ENCODE peak calls at places on chromosomes 7 and 10, in five cellular contexts. One of them, this sample, is unnamed. For H3K4me1, the result is how much of the 10 kb centered on the place peaks cover.

GRCh38 chr7:46811529-46811928 is 770.4 kb downstream of the TNS3 start:
- DNase-seq in mesendoderm: peak
- DNase-seq in neuronal stem cell: no peak
- DNase-seq in H9: no peak
- DNase-seq in IMR-90: peak
- DNase-seq in this sample: no peak

GRCh38 chr7:2006921-2007381 is 225.8 kb downstream of the MAD1L1 start:
- DNase-seq in IMR-90: no peak
- DNase-seq in neuronal stem cell: no peak
- DNase-seq in H9: peak
- DNase-seq in mesendoderm: no peak
- DNase-seq in this sample: no peak

GRCh38 chr7:3037259-3037658 is 6.4 kb downstream of the CARD11 start:
- DNase-seq in mesendoderm: no peak
- DNase-seq in IMR-90: no peak
- DNase-seq in neuronal stem cell: no peak
- DNase-seq in H9: no peak
- DNase-seq in this sample: no peak

GRCh38 chr7:123571684-123572083 is 14.1 kb upstream of the NDUFA5 start:
- DNase-seq in neuronal stem cell: no peak
- DNase-seq in mesendoderm: no peak
- DNase-seq in H9: no peak
- DNase-seq in IMR-90: peak
- DNase-seq in this sample: no peak

GRCh38 chr10:16907720-16908119 is 90.5 kb upstream of the RSU1 start:
- DNase-seq in IMR-90: no peak
- DNase-seq in H9: no peak
- DNase-seq in mesendoderm: no peak
- DNase-seq in neuronal stem cell: no peak
- DNase-seq in this sample: no peak

GRCh38 chr10:91519899-91520514 is 109.9 kb downstream of the HECTD2 start:
- DNase-seq in H9: no peak
- DNase-seq in IMR-90: no peak
- DNase-seq in mesendoderm: no peak
- DNase-seq in neuronal stem cell: no peak
- DNase-seq in this sample: no peak

GRCh38 chr7:68684246-68684850 is 913.9 kb upstream of the AUTS2 start:
- DNase-seq in neuronal stem cell: peak
- DNase-seq in mesendoderm: peak
- DNase-seq in IMR-90: peak
- DNase-seq in H9: no peak
- DNase-seq in this sample: no peak

GRCh38 chr7:152370297-152370696 is 65.5 kb downstream of the KMT2C start:
- DNase-seq in neuronal stem cell: no peak
- DNase-seq in H9: no peak
- DNase-seq in mesendoderm: no peak
- DNase-seq in IMR-90: no peak
- DNase-seq in this sample: no peak

GRCh38 chr7:1140481-1141104 is 19.4 kb downstream of the ZFAND2A start:
- DNase-seq in IMR-90: no peak
- DNase-seq in mesendoderm: no peak
- DNase-seq in neuronal stem cell: no peak
- DNase-seq in H9: no peak
- DNase-seq in this sample: no peak

GRCh38 chr10:5776881-5777197 is 36.4 kb downstream of the GDI2 start:
- DNase-seq in IMR-90: peak
- DNase-seq in H9: no peak
- DNase-seq in neuronal stem cell: no peak
- DNase-seq in mesendoderm: no peak
- DNase-seq in this sample: no peak

GRCh38 chr7:134444198-134444960 is 14.5 kb downstream of the AKR1B1 start:
- DNase-seq in IMR-90: no peak
- DNase-seq in mesendoderm: no peak
- DNase-seq in neuronal stem cell: no peak
- DNase-seq in H9: no peak
- DNase-seq in this sample: peak

GRCh38 chr7:47241112-47242065 is 340.5 kb downstream of the TNS3 start:
- DNase-seq in neuronal stem cell: no peak
- DNase-seq in mesendoderm: no peak
- DNase-seq in H9: no peak
- DNase-seq in IMR-90: no peak
- DNase-seq in this sample: peak

GRCh38 chr10:131002031-131002861 is 309.3 kb downstream of the TCERG1L start:
- DNase-seq in IMR-90: no peak
- DNase-seq in neuronal stem cell: no peak
- DNase-seq in mesendoderm: no peak
- DNase-seq in H9: peak
- DNase-seq in this sample: no peak

GRCh38 chr10:2392145-2392812 is 655.0 kb upstream of the ADARB2 start:
- DNase-seq in mesendoderm: no peak
- DNase-seq in H9: no peak
- DNase-seq in neuronal stem cell: no peak
- DNase-seq in IMR-90: no peak
- DNase-seq in this sample: no peak

GRCh38 chr7:27459021-27459728 is 203.5 kb downstream of the HIBADH start:
- DNase-seq in IMR-90: no peak
- DNase-seq in mesendoderm: no peak
- DNase-seq in neuronal stem cell: no peak
- DNase-seq in H9: no peak
- DNase-seq in this sample: no peak

GRCh38 chr7:95317546-95317945 is 6.8 kb downstream of the PON1 start:
- DNase-seq in mesendoderm: peak
- DNase-seq in neuronal stem cell: no peak
- DNase-seq in H9: no peak
- DNase-seq in IMR-90: no peak
- DNase-seq in this sample: no peak

GRCh38 chr7:147394329-147394728 is 1196.2 kb upstream of the C7orf33 start:
- DNase-seq in mesendoderm: no peak
- DNase-seq in IMR-90: no peak
- DNase-seq in neuronal stem cell: no peak
- DNase-seq in H9: no peak
- DNase-seq in this sample: no peak

GRCh38 chr7:30352169-30352568 is 67.8 kb downstream of the ZNRF2 start:
- DNase-seq in IMR-90: no peak
- DNase-seq in mesendoderm: no peak
- DNase-seq in neuronal stem cell: no peak
- DNase-seq in H9: no peak
- DNase-seq in this sample: no peak

GRCh38 chr7:129840757-129841156 is 112.0 kb downstream of the UBE2H start:
- DNase-seq in mesendoderm: no peak
- DNase-seq in H9: no peak
- DNase-seq in neuronal stem cell: no peak
- DNase-seq in IMR-90: no peak
- DNase-seq in this sample: no peak

GRCh38 chr7:140541513-140542192 is 62.3 kb upstream of the MKRN1 start:
- DNase-seq in IMR-90: peak
- DNase-seq in H9: peak
- DNase-seq in mesendoderm: peak
- DNase-seq in neuronal stem cell: peak
- DNase-seq in this sample: no peak

GRCh38 chr7:156474241-156474743 is 166.3 kb upstream of the RNF32 start:
- DNase-seq in IMR-90: peak
- DNase-seq in H9: no peak
- DNase-seq in mesendoderm: no peak
- DNase-seq in neuronal stem cell: no peak
- DNase-seq in this sample: no peak

DNA sequence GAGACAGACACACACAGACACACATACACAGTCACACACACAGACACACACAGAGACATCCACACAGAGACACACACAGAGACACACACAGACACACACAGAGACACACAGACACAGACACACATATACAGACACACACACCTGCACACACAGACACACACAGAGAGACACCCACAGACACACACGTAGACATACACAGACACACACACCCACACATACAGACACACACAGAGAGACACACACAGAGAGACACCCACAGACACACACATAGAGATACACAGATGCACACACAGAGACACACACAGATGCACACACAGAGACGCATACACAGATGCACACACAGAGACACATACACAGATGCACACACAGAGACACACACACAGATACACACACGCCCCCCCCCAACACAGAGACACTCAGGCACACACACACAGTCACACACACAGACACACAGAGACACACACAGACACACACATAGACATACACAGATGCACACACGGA is 58.5 kb downstream of the GATA3 start:
- DNase-seq in neuronal stem cell: no peak
- DNase-seq in mesendoderm: no peak
- DNase-seq in H9: no peak
- DNase-seq in IMR-90: no peak
- DNase-seq in this sample: no peak
- H3K23ac ChIP-seq in neuronal stem cell: peak
- H3K23ac ChIP-seq in mesendoderm: no peak
- H3K23ac ChIP-seq in H9: no peak
- H3K23ac ChIP-seq in IMR-90: no peak
- H3K23ac ChIP-seq in this sample: no peak

GRCh38 chr10:124600051-124600880 is 138.6 kb downstream of the LHPP start:
- DNase-seq in neuronal stem cell: no peak
- DNase-seq in IMR-90: no peak
- DNase-seq in mesendoderm: no peak
- DNase-seq in H9: no peak
- DNase-seq in this sample: no peak
- H3K4me1 ChIP-seq in neuronal stem cell: under half
- H3K4me1 ChIP-seq in IMR-90: under half
- H3K4me1 ChIP-seq in mesendoderm: under half
- H3K4me1 ChIP-seq in H9: under half
- H3K4me1 ChIP-seq in this sample: under half

GRCh38 chr7:28956608-28957063 is 1.5 kb downstream of the TRIL start:
- DNase-seq in neuronal stem cell: peak
- DNase-seq in mesendoderm: peak
- DNase-seq in IMR-90: peak
- DNase-seq in H9: peak
- DNase-seq in this sample: peak

GRCh38 chr7:28955356-28955722 is 2.8 kb downstream of the TRIL start:
- DNase-seq in neuronal stem cell: no peak
- DNase-seq in H9: peak
- DNase-seq in mesendoderm: no peak
- DNase-seq in IMR-90: no peak
- DNase-seq in this sample: no peak

GRCh38 chr7:28954936-28955335 is 3.2 kb downstream of the TRIL start:
- DNase-seq in H9: no peak
- DNase-seq in neuronal stem cell: no peak
- DNase-seq in mesendoderm: no peak
- DNase-seq in IMR-90: no peak
- DNase-seq in this sample: no peak

GRCh38 chr7:28957064-28957821 is 887 bp downstream of the TRIL start:
- DNase-seq in mesendoderm: peak
- DNase-seq in H9: peak
- DNase-seq in IMR-90: no peak
- DNase-seq in neuronal stem cell: peak
- DNase-seq in this sample: no peak

DNA sequence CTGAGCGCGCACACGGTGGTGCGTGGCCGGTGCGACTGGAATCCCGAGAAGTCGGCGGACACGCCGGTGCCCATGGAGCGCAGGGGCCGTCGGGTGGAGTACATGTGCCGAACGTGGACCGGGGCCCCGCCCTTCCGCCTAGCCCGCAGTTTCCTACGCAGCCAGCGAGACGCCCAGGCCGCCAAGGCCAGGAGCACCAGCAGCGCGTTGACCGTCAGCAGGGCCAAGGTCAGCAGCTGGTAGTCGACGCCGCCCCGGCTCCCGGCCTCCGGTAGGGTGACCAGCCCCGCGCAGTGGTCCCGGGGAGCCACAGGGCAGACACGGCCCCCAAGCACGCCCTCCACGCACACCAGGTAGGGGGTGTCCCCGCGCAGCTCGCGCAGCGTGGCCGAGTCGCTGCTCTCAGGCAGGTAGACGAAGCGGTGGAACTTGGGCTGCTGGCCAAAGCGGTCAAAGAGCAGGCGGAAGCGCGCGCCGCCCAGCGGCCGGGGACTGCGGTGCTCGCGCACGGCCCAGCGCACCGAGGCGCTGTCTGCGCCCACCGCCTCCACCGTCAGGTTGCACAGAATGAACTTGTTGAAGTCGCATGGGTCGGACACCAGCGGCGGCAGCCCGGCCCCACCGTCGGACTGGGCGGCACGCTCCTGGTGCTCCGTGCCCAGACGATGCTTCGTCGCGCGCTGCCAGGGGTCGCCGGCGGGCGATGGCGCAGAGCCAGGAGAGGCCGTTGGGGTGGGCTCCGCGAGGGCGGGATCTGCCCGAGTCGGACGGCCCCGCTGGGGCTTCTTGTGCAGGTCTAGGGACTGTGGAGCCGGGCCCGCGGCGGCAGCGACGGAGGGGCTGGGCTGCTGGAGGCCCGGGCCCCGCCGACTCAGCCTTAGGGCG is 2.2 kb downstream of the TRIL start:
- DNase-seq in H9: peak
- DNase-seq in neuronal stem cell: peak
- DNase-seq in IMR-90: peak
- DNase-seq in mesendoderm: peak
- DNase-seq in this sample: peak
- H3K23ac ChIP-seq in H9: no peak
- H3K23ac ChIP-seq in neuronal stem cell: peak
- H3K23ac ChIP-seq in IMR-90: no peak
- H3K23ac ChIP-seq in mesendoderm: no peak
- H3K23ac ChIP-seq in this sample: no peak

DNA sequence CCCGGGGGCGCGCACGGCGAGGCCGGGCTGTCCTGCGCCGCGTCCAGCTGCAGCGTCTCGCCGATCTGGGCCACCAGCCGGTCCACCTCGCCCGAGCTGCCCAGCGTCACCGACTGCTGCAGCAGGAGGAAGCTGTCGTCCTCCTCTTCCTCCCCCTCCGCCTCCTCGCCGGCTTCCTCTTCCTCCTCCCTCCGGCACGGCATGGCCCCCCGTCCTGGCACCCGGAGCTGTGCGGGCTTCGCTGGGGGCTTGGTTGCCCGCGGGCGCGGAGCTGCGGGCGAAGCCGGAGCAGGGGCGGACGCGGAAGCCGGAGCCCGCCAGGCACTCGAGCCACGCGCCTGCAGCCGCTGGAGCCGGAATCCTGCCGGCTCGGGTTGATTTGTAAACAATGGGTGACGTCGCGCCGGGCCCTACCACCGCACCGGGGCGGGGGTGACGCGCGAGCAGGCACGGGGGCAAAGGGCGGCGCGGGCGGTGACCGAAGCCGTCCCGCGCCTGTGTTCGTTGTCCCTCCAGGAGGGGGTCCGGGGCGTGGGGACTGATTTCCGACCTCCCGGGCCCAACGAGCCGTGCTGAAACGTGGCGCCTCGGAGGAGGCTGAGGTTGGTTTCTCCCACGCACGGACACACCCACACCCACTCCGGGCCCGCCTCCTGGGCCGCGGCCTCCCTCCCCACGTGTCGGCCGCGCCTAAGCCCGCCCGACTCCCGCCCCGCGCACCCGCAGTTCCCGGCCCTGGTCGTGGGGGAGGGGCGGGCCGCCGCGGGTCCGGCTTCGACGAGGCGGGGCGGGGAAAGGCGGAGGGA is at the start of gene FRAT2:
- DNase-seq in neuronal stem cell: peak
- DNase-seq in H9: peak
- DNase-seq in IMR-90: peak
- DNase-seq in mesendoderm: peak
- DNase-seq in this sample: peak
- H3K4me1 ChIP-seq in neuronal stem cell: under half
- H3K4me1 ChIP-seq in H9: under half
- H3K4me1 ChIP-seq in IMR-90: under half
- H3K4me1 ChIP-seq in mesendoderm: under half
- H3K4me1 ChIP-seq in this sample: under half